ENCODE peak calls at places on chromosomes 5 and 9, in four cellular contexts. N is epithelial cell of esophagus, T is upper lobe of right lung, P is SK-N-SH. B is an unnamed sample.

GRCh38 chr9:75186767-75187380 is 98.6 kb downstream of the OSTF1 start:
- DNase-seq in N (peak), P (peak), T (no peak), B (peak)

GRCh38 chr9:94630833-94631232 is 8.5 kb downstream of the FBP1 start:
- DNase-seq in P (no peak), N (peak), T (no peak), B (no peak)

GRCh38 chr9:135479469-135480052 is at the start of gene PPP1R26:
- DNase-seq in P (peak), T (peak), N (no peak), B (no peak)

GRCh38 chr5:6822556-6823343 is 109.5 kb downstream of the TENT4A start:
- DNase-seq in N (no peak), P (no peak), T (no peak), B (no peak)

GRCh38 chr9:96015876-96016686 is 140.6 kb downstream of the ERCC6L2 start:
- DNase-seq in N (no peak), P (no peak), T (no peak), B (no peak)

GRCh38 chr5:125283372-125283771 is 536.9 kb upstream of the ZNF608 start:
- DNase-seq in T (no peak), P (no peak), N (no peak), B (no peak)

GRCh38 chr9:31790720-31791119 is 593.7 kb upstream of the ACO1 start:
- DNase-seq in P (no peak), N (peak), T (no peak), B (no peak)

GRCh38 chr5:114473541-114473940 is 111.7 kb downstream of the KCNN2 start:
- DNase-seq in N (no peak), P (no peak), T (no peak), B (no peak)

GRCh38 chr9:36146666-36147065 is 10.1 kb downstream of the GLIPR2 start:
- DNase-seq in T (no peak), N (no peak), P (no peak), B (no peak)

GRCh38 chr9:95512751-95513120 is 4.0 kb downstream of the PTCH1 start:
- DNase-seq in P (no peak), T (no peak), N (no peak), B (no peak)

GRCh38 chr9:93974151-93974550 is 19.0 kb upstream of the BARX1 start:
- DNase-seq in N (no peak), P (no peak), T (no peak), B (no peak)

GRCh38 chr5:176415240-176416122 is 858 bp downstream of the CLTB start:
- DNase-seq in P (peak), N (peak), T (peak), B (no peak)

GRCh38 chr5:61283480-61283879 is 48.6 kb upstream of the ZSWIM6 start:
- DNase-seq in T (no peak), P (no peak), N (no peak), B (no peak)

GRCh38 chr5:177382423-177383029 is 1.7 kb upstream of the SLC34A1 start:
- DNase-seq in N (peak), T (no peak), P (peak), B (peak)

GRCh38 chr5:10565785-10566506 is 2.1 kb downstream of the ANKRD33B start:
- DNase-seq in N (peak), P (no peak), T (no peak), B (no peak)
- H3K4me3 ChIP-seq in N (peak), P (peak), T (peak), B (peak)

DNA sequence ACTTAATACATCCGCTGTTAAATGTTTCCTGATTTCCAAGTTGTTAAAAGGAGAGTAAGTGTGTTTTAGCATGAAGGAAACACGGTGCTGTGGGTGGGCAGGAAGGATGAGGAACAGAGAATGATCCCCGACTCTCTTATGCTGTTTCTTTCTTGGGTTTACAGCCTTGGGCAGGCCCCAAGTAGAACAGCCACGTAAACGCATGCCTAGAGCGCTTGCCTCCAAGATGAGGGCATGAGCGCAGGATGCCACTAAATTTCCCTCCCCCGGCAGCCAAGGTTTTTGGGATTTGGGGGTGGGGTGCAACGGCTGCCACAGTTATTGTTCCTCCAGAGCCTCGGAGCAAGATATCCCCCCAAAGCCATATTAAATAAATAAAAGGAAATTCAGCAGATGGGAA is 10.1 kb upstream of the DELE1 start:
- DNase-seq in T (no peak), N (no peak), P (no peak), B (no peak)
- H3K4me3 ChIP-seq in T (peak), N (no peak), P (no peak), B (no peak)

GRCh38 chr5:31194458-31194808 is 947 bp downstream of the CDH6 start:
- DNase-seq in P (no peak), N (no peak), T (no peak), B (peak)
- H3K4me3 ChIP-seq in P (peak), N (peak), T (peak), B (peak)

DNA sequence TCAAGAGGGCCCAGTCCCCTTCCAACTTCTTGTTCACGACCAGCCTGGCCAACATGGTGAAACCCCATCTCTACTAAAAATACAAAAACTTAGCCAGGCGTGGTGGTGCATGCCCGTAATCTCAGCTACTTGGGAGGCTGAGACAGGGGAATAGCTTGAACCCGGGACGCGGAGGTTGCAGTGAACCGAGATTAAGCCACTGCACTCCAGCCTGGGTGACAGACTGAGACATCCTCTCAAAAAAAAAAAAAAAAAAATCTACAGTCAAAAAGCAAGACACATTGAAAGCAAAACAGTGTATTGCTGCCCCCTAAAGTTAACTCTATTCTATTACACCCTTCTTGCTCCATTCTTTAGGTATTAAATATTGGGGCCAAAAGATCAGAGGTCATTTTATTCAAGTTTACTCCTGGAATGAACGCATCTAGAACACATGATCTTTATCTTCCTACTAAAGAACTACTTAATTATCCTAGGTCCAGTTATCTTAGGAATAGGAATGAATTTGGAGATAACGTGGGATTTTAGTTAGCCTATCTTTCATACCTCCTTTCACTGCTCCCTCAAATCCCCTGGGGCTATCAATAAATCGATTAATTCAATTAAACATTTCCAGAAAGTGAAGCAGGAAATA is 2.4 kb downstream of the ATG12 start:
- DNase-seq in T (no peak), P (peak), N (peak), B (peak)
- H3K4me3 ChIP-seq in T (peak), P (no peak), N (no peak), B (peak)

GRCh38 chr9:111167341-111167740 is 129.1 kb upstream of the LPAR1 start:
- DNase-seq in P (no peak), T (no peak), N (no peak), B (no peak)
- H3K4me3 ChIP-seq in P (no peak), T (no peak), N (no peak), B (no peak)

DNA sequence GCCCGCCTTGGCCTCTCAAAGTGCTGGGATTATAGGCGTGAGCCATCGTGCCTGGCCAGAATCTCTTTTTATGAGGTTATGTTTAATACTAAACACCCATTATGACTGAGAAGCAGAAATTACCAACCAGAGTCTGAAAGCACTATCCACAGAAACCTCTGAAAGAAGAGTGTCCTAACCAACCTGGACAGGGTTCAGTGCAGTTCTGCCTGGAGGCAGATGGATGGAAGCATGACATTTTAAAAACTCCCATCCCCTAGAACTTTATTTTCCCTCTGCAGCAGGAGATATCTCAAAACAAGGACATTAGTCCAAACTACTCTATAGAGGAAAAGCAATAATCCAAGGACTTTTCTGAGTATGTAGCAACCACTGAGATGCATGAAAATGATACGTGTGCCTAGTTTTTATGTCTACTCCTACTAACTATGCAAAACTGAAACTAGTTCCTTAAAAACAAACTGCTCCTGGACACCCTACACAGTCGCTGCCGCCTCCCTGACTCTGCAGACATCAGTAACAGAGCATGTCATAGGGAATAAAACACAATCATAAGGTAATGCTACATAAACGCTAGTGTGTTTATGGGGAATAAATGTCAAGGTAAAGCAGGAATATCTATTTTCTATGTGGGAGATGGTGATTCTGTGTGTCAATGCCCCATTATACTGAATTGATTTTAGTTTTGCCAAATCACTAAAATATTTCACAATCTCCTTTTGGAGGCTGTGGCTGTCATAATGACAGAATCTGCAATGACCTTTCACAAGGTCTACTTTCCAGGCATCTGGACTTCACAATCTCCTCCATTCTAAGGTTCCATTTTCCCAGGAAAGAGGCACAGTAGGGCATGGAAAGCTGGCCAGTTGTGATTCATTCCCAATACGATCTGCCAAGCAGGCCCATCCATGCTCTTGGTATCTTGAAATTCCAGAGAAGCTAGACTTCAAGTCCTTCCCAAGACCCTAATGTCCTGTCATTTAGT is 122.8 kb downstream of the SIL1 start:
- DNase-seq in T (no peak), N (no peak), P (no peak), B (no peak)
- H3K4me3 ChIP-seq in T (no peak), N (no peak), P (no peak), B (no peak)

GRCh38 chr5:78718185-78718584 is 69.6 kb upstream of the LHFPL2 start:
- DNase-seq in T (no peak), P (no peak), N (no peak), B (no peak)
- H3K4me3 ChIP-seq in T (no peak), P (no peak), N (no peak), B (no peak)

B was measured in choroid plexus epithelial cell.